ENCODE peak calls at places on chromosomes 4 and X, in five cellular contexts. Z is H1, G is transverse colon, U is GM12878, D is stomach. K is an unnamed sample.

GRCh38 chrX:97367149-97367548 is 483.4 kb downstream of the RPA4 start:
- DNase-seq in Z (no peak), G (no peak), U (no peak), D (no peak), K (no peak)

GRCh38 chr4:153766758-153767157 is 6.9 kb upstream of the RNF175 start:
- DNase-seq in G (no peak), D (no peak), Z (no peak), U (no peak), K (no peak)

GRCh38 chr4:103996059-103996458 is 276.3 kb upstream of the TACR3 start:
- DNase-seq in D (no peak), U (no peak), Z (no peak), G (no peak), K (no peak)

GRCh38 chr4:16794816-16795445 is 103.5 kb downstream of the LDB2 start:
- DNase-seq in U (no peak), D (peak), G (peak), Z (peak), K (no peak)

GRCh38 chrX:27884654-27885053 is 76.9 kb downstream of the MAGEB10 start:
- DNase-seq in Z (no peak), G (no peak), U (no peak), D (no peak), K (no peak)

GRCh38 chr4:69823481-69824186 is 36.3 kb downstream of the SULT1E1 start:
- DNase-seq in U (no peak), Z (no peak), G (peak), D (peak), K (peak)

GRCh38 chr4:145180298-145181090 is at the start of gene OTUD4:
- DNase-seq in Z (peak), G (peak), U (peak), D (peak), K (peak)

GRCh38 chr4:1574601-1575417 is 109.3 kb downstream of the FAM53A start:
- DNase-seq in U (no peak), D (no peak), G (peak), Z (no peak), K (peak)

GRCh38 chr4:102344520-102344954 is 745 bp downstream of the SLC39A8 start:
- DNase-seq in Z (peak), G (peak), U (no peak), D (peak), K (peak)

GRCh38 chr4:5114911-5115310 is 63.6 kb downstream of the STK32B start:
- DNase-seq in G (no peak), D (no peak), Z (no peak), U (no peak), K (no peak)

GRCh38 chrX:119516157-119516702 is 48.0 kb downstream of the SLC25A5 start:
- DNase-seq in G (peak), U (peak), Z (peak), D (no peak), K (no peak)

GRCh38 chr4:98720871-98721480 is 62.6 kb upstream of the TSPAN5 start:
- DNase-seq in G (no peak), Z (no peak), D (no peak), U (no peak), K (no peak)

GRCh38 chrX:119236599-119237525 is 777 bp downstream of the PGRMC1 start:
- DNase-seq in D (peak), U (no peak), G (peak), Z (peak), K (peak)

GRCh38 chr4:20433101-20433705 is 181.5 kb downstream of the SLIT2 start:
- DNase-seq in U (no peak), G (no peak), Z (no peak), D (no peak), K (no peak)

GRCh38 chrX:16852617-16853179 is 17.5 kb downstream of the RBBP7 start:
- DNase-seq in G (no peak), U (no peak), D (no peak), Z (no peak), K (no peak)

GRCh38 chr4:81833596-81833995 is 361.9 kb upstream of the RASGEF1B start:
- DNase-seq in U (no peak), Z (no peak), G (no peak), D (no peak), K (no peak)

GRCh38 chr4:138612428-138612827 is 370.3 kb upstream of the SLC7A11 start:
- DNase-seq in U (no peak), Z (no peak), G (no peak), D (no peak), K (no peak)

GRCh38 chr4:84750260-84750955 is 167.5 kb downstream of the CDS1 start:
- DNase-seq in D (no peak), U (no peak), Z (no peak), G (no peak), K (no peak)

GRCh38 chr4:21203416-21203815 is 503.2 kb downstream of the PACRGL start:
- DNase-seq in U (no peak), G (no peak), D (no peak), Z (no peak), K (no peak)

GRCh38 chr4:108556588-108557200 is 63.7 kb upstream of the RPL34 start:
- DNase-seq in G (no peak), Z (no peak), D (no peak), U (peak), K (no peak)

GRCh38 chr4:28518781-28519180 is 1658.1 kb downstream of the STIM2 start:
- DNase-seq in G (no peak), U (no peak), Z (no peak), D (no peak), K (no peak)

GRCh38 chr4:2794707-2795557 is 2.0 kb downstream of the SH3BP2 start:
- DNase-seq in D (peak), G (peak), Z (no peak), U (no peak), K (peak)
- H3K27ac ChIP-seq in D (peak), G (peak), Z (no peak), U (no peak), K (peak)

GRCh38 chr4:173418636-173419035 is 19.7 kb upstream of the SCRG1 start:
- DNase-seq in G (no peak), Z (no peak), U (no peak), D (no peak), K (peak)
- TF ChIP-seq POLR2AphosphoS5 in G (no peak), Z (no peak), U (no peak), D (no peak), K (no peak)

GRCh38 chrX:39017716-39018115 is 216.5 kb downstream of the MID1IP1 start:
- DNase-seq in D (no peak), Z (no peak), G (no peak), U (no peak), K (no peak)

GRCh38 chrX:39017062-39017461 is 215.8 kb downstream of the MID1IP1 start:
- DNase-seq in Z (no peak), U (no peak), G (no peak), D (no peak), K (no peak)

GRCh38 chrX:39018526-39018925 is 217.3 kb downstream of the MID1IP1 start:
- DNase-seq in Z (no peak), D (no peak), U (no peak), G (no peak), K (no peak)

GRCh38 chrX:39020051-39020669 is 218.9 kb downstream of the MID1IP1 start:
- DNase-seq in U (no peak), Z (no peak), G (no peak), D (no peak), K (no peak)

GRCh38 chrX:39016551-39016950 is 215.3 kb downstream of the MID1IP1 start:
- DNase-seq in G (no peak), D (peak), Z (no peak), U (no peak), K (no peak)
- TF ChIP-seq POLR2A in G (no peak), D (no peak), Z (no peak), U (no peak), K (no peak)

GRCh38 chr4:111466821-111467605 is 678.2 kb upstream of the FAM241A start:
- DNase-seq in D (no peak), U (no peak), G (no peak), Z (no peak), K (no peak)
- H3K27ac ChIP-seq in D (no peak), U (no peak), G (no peak), Z (no peak), K (no peak)

DNA sequence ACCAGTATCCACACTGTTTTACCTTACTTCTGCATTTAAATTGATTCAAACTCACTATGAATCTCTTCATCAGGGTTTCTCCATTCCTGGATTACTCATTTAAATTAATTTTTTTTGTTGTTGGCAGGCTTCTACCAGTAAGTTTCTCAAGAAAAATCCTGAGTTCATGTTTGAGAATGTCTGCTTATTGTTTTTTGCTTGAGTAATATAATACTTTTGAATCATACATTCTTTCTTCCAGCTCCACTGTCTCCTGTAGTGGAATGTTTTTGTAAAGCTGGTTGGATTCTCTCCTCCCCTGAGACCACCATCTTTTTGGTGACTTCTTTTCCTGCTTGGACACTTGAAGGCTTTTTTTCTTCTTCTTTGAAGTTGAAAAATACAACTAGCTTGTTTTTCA is 4.3 kb upstream of the MID1IP1 start:
- DNase-seq in U (no peak), Z (no peak), G (no peak), D (no peak), K (no peak)
- TF ChIP-seq POLR2AphosphoS5 in U (no peak), Z (no peak), G (no peak), D (no peak), K (no peak)

K was measured in spleen.